ENCODE peak calls at places on chromosomes 13 and 19, in nine cellular contexts. X is thoracic aorta, G is endothelial cell of umbilical vein, T is stomach, E is mammary epithelial cell, Q is left ventricle myocardium inferior, M is Peyer's patch, N is neural progenitor cell, Y is mesendoderm. B is an unnamed sample. For H3K36me3, the result is how much of the 10 kb centered on the place peaks cover.

GRCh38 chr19:39147480-39147879 is 21.9 kb downstream of the PAK4 start:
- DNase-seq in X (no peak), M (no peak), E (no peak), G (no peak), N (no peak), Q (no peak), Y (no peak), T (no peak), B (no peak)

GRCh38 chr13:74987124-74987690 is 494.8 kb downstream of the TBC1D4 start:
- DNase-seq in Q (no peak), Y (no peak), E (no peak), N (no peak), X (no peak), G (no peak), M (no peak), T (no peak), B (no peak)

GRCh38 chr13:91817250-91817649 is 418.8 kb downstream of the GPC5 start:
- DNase-seq in E (peak), Y (no peak), T (no peak), Q (no peak), X (no peak), M (no peak), N (no peak), G (peak), B (no peak)

GRCh38 chr13:77810430-77810829 is 108.2 kb downstream of the EDNRB start:
- DNase-seq in T (no peak), E (peak), Y (peak), N (no peak), X (no peak), M (no peak), G (peak), Q (no peak), B (no peak)

GRCh38 chr19:39247701-39248664 is 673 bp downstream of the IFNL4 start:
- DNase-seq in N (peak), M (no peak), T (no peak), X (no peak), Y (peak), Q (no peak), E (no peak), G (no peak), B (no peak)

GRCh38 chr19:51971624-51972023 is 15.0 kb downstream of the ZNF350 start:
- DNase-seq in T (no peak), G (peak), Q (no peak), N (peak), M (no peak), E (peak), X (no peak), Y (peak), B (peak)

GRCh38 chr19:4088975-4089374 is 22.3 kb upstream of the ZBTB7A start:
- DNase-seq in N (no peak), G (no peak), E (no peak), X (no peak), T (no peak), M (peak), Q (no peak), Y (no peak), B (peak)

GRCh38 chr13:104592127-104592526 is 1525.9 kb upstream of the SLC10A2 start:
- DNase-seq in G (peak), X (no peak), T (no peak), N (no peak), Q (no peak), E (peak), Y (no peak), M (no peak), B (no peak)

GRCh38 chr19:46351241-46352041 is 4.6 kb downstream of the PPP5C start:
- DNase-seq in E (peak), T (peak), G (peak), N (no peak), Q (no peak), M (peak), Y (no peak), X (peak), B (no peak)

GRCh38 chr19:34888091-34888490 is 38.6 kb upstream of the ZNF30 start:
- DNase-seq in Y (no peak), N (no peak), Q (no peak), M (no peak), T (no peak), X (no peak), G (no peak), E (no peak), B (no peak)

GRCh38 chr13:29924482-29924884 is 74.1 kb upstream of the UBL3 start:
- DNase-seq in M (no peak), N (no peak), X (no peak), Y (peak), E (peak), Q (no peak), G (no peak), T (no peak), B (no peak)

GRCh38 chr13:87622921-87623320 is 48.2 kb upstream of the SLITRK5 start:
- DNase-seq in N (no peak), E (no peak), Q (no peak), G (no peak), Y (no peak), X (no peak), M (no peak), T (no peak), B (no peak)

GRCh38 chr13:45851171-45851889 is at the start of gene SIAH3:
- DNase-seq in N (peak), T (no peak), Y (peak), G (peak), M (peak), X (no peak), Q (no peak), E (peak), B (peak)
- H3K4me3 ChIP-seq in N (peak), T (peak), Y (peak), G (no peak), M (peak), X (peak), Q (peak), E (no peak), B (no peak)

DNA sequence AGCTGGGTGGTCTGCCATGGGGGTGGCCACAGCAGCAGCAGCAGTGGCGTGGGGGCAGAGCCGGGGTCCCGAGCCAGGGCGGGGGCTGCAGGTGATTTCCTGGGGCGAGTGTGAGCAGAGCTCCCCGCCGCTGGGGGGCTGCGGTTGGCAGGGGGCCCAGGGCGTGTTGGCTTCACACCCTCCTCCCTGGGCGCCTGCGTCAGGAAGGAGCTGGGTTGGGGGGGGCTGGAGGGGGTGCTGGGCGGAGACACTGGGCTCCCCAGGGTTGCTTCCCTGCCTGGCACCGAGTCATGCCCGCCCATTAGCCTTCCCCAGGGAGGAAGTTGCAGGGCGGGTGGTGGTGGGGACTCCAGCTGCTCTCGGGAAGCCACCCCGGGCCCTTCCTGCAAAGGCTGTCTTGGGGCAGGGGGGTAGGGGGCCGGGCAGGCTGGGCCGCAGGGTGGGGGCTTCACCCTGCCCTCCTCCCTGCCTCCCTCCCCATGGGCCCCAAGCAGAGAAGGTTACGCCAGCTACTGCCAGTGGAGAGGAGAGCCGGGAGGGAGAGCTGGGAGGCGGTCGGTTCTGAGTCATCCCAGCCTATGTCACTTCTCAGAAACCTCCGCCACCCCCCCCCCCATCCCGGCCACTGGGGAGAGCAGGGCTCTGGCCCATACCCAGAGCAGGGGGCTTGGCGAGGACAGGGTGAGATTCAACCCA is 4.6 kb downstream of the MIDN start:
- DNase-seq in T (peak), M (peak), Y (peak), Q (peak), E (peak), G (peak), N (no peak), X (peak), B (peak)
- H3K36me3 ChIP-seq in T (half or more), M (half or more), Y (under half), Q (half or more), E (under half), G (under half), N (under half), X (under half), B (under half)

GRCh38 chr13:32955881-32956594 is 60.2 kb upstream of the KL start:
- DNase-seq in X (no peak), E (no peak), Q (no peak), M (no peak), Y (no peak), T (no peak), G (no peak), N (no peak), B (no peak)

GRCh38 chr13:32962342-32962741 is 53.9 kb upstream of the KL start:
- DNase-seq in M (no peak), N (no peak), E (no peak), T (no peak), X (no peak), G (no peak), Q (no peak), Y (no peak), B (no peak)

GRCh38 chr13:32961724-32962123 is 54.5 kb upstream of the KL start:
- DNase-seq in Q (no peak), X (no peak), N (no peak), E (no peak), Y (no peak), M (no peak), G (no peak), T (no peak), B (no peak)

GRCh38 chr13:32951580-32951979 is 64.6 kb upstream of the KL start:
- DNase-seq in T (no peak), N (no peak), X (no peak), E (no peak), Q (no peak), G (no peak), M (no peak), Y (no peak), B (no peak)

GRCh38 chr13:32956595-32956933 is 59.7 kb upstream of the KL start:
- DNase-seq in T (no peak), Y (no peak), N (no peak), M (no peak), E (no peak), Q (no peak), X (no peak), G (no peak), B (no peak)
- H3K27ac ChIP-seq in T (no peak), Y (no peak), N (no peak), M (no peak), E (no peak), Q (no peak), X (no peak), G (no peak), B (no peak)

GRCh38 chr19:15439078-15439799 is 10.5 kb downstream of the WIZ start:
- DNase-seq in X (no peak), G (no peak), E (no peak), M (no peak), T (no peak), N (no peak), Q (no peak), Y (no peak), B (no peak)

GRCh38 chr19:15438577-15438976 is 11.2 kb downstream of the WIZ start:
- DNase-seq in M (no peak), X (no peak), E (no peak), G (no peak), T (no peak), N (no peak), Y (no peak), Q (no peak), B (no peak)

GRCh38 chr19:15438124-15438496 is 11.6 kb downstream of the WIZ start:
- DNase-seq in T (no peak), M (no peak), N (no peak), G (no peak), Q (no peak), X (no peak), Y (no peak), E (no peak), B (no peak)

GRCh38 chr19:15441317-15441716 is 8.4 kb downstream of the WIZ start:
- DNase-seq in T (no peak), X (no peak), Y (no peak), G (no peak), M (no peak), E (no peak), Q (no peak), N (no peak), B (no peak)

GRCh38 chr19:15439821-15440641 is 9.7 kb downstream of the WIZ start:
- DNase-seq in M (no peak), X (no peak), Q (no peak), Y (no peak), E (no peak), N (no peak), T (no peak), G (no peak), B (no peak)
- H3K4me3 ChIP-seq in M (no peak), X (no peak), Q (no peak), Y (no peak), E (no peak), N (no peak), T (no peak), G (no peak), B (no peak)

GRCh38 chr13:110665491-110666254 is 40.2 kb downstream of the CARS2 start:
- DNase-seq in X (no peak), Q (no peak), M (no peak), T (no peak), E (no peak), Y (no peak), G (no peak), N (no peak), B (no peak)
- H3K36me3 ChIP-seq in X (half or more), Q (half or more), M (half or more), T (half or more), E (under half), Y (under half), G (under half), N (under half), B (half or more)

GRCh38 chr19:2139385-2140192 is 11.8 kb downstream of the AP3D1 start:
- DNase-seq in Y (no peak), X (no peak), E (no peak), M (no peak), N (no peak), G (no peak), Q (no peak), T (no peak), B (no peak)
- H3K27ac ChIP-seq in Y (no peak), X (no peak), E (no peak), M (no peak), N (no peak), G (no peak), Q (no peak), T (no peak), B (no peak)

DNA sequence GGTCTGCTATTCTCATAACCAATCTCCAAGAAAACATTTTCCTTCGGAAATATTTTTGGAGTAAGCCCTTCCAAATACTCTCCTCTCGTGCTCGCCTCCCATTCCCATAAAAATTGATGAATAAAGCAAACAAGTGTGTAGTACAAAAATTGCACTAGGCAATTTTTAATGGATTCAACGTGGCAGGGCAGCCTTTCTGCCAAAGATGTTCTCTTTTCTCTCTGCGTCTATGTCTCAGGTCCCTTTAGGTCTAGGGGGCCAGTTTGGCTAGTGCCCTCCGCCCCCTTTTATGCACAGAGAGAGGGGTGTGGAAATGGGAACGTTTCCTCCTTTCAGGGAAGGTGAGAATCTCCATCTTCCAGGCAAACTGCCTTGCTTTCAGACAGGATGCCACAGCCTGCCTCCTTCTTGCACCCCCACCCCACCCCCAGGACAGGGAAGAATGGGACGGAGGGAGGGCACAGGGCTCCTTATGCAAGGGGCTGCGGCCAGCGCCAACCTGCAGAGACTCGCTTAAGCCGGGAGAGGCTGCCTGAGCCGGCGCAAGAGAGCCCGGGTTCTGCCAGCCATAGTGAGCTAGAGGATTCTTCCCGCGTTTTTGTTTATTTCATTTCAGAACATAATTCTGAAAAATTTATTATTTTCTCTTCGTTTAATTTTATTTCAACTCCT is 2.7 kb upstream of the ZIC2 start:
- DNase-seq in Y (peak), G (no peak), T (no peak), M (peak), N (peak), Q (no peak), X (no peak), E (no peak), B (no peak)
- H3K4me3 ChIP-seq in Y (peak), G (no peak), T (peak), M (no peak), N (peak), Q (no peak), X (no peak), E (no peak), B (no peak)

GRCh38 chr19:45056831-45057230 is 18.0 kb downstream of the CLASRP start:
- DNase-seq in E (no peak), X (no peak), G (no peak), Y (no peak), T (no peak), Q (no peak), M (no peak), N (no peak), B (no peak)
- H3K36me3 ChIP-seq in E (under half), X (half or more), G (under half), Y (under half), T (half or more), Q (half or more), M (half or more), N (under half), B (half or more)

GRCh38 chr19:19485998-19486290 is 29.4 kb downstream of the TSSK6 start:
- DNase-seq in G (no peak), M (no peak), Y (no peak), E (no peak), N (no peak), T (no peak), Q (no peak), X (no peak), B (no peak)
- H3K27ac ChIP-seq in G (no peak), M (no peak), Y (no peak), E (no peak), N (no peak), T (no peak), Q (peak), X (no peak), B (no peak)

B was measured in CD4-positive, alpha-beta memory T cell.